ENCODE peak calls at places on chromosomes 6 and 20, in five cellular contexts. F, N, I, Q and K are unnamed samples. For H3K4me1 and H3K36me3, the result is how much of the 10 kb centered on the place peaks cover.

GRCh38 chr6:114989279-114989964 is 646.6 kb upstream of the HS3ST5 start:
- DNase-seq in N (no peak), F (no peak), I (no peak), Q (no peak), K (no peak)

GRCh38 chr20:62123450-62124118 is 1.3 kb downstream of the LSM14B start:
- DNase-seq in F (no peak), Q (peak), N (no peak), I (peak), K (peak)

GRCh38 chr20:22217712-22218352 is 366.5 kb downstream of the FOXA2 start:
- DNase-seq in Q (no peak), F (peak), N (no peak), I (no peak), K (no peak)

GRCh38 chr20:59723108-59723500 is 118.8 kb downstream of the PHACTR3 start:
- DNase-seq in F (no peak), I (no peak), Q (no peak), N (no peak), K (no peak)

GRCh38 chr6:105397987-105398386 is 4.9 kb downstream of the PREP start:
- DNase-seq in N (no peak), Q (no peak), I (no peak), F (no peak), K (no peak)

GRCh38 chr20:44448753-44449546 is 26.7 kb upstream of the TTPAL start:
- DNase-seq in N (no peak), Q (no peak), F (no peak), I (no peak), K (no peak)

GRCh38 chr6:92043782-92044181 is 1375.6 kb downstream of the EPHA7 start:
- DNase-seq in I (no peak), Q (no peak), N (no peak), F (no peak), K (no peak)

GRCh38 chr6:29462022-29462421 is 5.1 kb downstream of the OR2H1 start:
- DNase-seq in Q (no peak), F (no peak), N (no peak), I (no peak), K (no peak)

GRCh38 chr20:49510562-49511117 is 28.2 kb upstream of the KCNB1 start:
- DNase-seq in F (peak), Q (peak), N (no peak), I (peak), K (peak)

GRCh38 chr6:158756977-158757752 is 62.0 kb downstream of the EZR start:
- DNase-seq in N (no peak), Q (no peak), I (no peak), F (no peak), K (no peak)

GRCh38 chr6:138105880-138106664 is 1.1 kb downstream of the PERP start:
- DNase-seq in Q (peak), N (no peak), I (peak), F (peak), K (peak)

DNA sequence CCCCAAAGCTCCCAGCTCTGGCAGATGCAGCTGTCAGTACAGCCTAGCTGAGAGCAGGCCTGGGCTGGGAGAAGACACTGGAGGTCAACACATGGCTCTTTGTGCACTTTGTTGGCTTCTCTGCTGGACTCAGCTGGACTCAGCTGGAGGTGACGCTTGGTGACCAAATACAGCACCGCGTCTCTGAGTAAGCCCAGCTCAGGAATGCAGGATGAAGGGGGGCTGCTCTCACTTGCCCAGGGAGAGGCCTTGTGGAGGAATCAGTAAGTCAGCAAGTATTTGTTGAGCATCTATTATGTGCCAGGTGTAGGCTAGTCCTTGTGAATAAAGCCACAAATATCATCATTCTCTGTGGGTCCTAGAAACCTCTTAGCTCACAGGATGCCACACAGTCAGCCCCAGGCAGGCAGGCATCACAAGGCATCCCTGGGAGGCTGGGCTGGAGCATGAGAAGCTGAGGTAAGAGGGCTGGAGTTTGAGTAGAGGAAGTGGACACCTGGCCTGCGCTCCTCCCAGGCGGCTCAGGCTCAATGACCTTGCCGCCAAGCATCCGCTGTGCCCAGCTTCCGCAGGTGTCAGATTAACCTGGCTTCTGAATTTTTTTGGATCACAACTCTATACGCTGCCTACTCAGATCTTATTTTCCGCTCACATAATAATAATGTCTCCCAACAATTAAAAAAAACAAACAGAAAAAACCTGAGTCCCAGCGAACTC is 95.4 kb downstream of the TMEM170B start:
- DNase-seq in I (peak), N (no peak), F (no peak), Q (peak), K (peak)
- H3K4me1 ChIP-seq in I (under half), N (under half), F (under half), Q (under half), K (under half)

DNA sequence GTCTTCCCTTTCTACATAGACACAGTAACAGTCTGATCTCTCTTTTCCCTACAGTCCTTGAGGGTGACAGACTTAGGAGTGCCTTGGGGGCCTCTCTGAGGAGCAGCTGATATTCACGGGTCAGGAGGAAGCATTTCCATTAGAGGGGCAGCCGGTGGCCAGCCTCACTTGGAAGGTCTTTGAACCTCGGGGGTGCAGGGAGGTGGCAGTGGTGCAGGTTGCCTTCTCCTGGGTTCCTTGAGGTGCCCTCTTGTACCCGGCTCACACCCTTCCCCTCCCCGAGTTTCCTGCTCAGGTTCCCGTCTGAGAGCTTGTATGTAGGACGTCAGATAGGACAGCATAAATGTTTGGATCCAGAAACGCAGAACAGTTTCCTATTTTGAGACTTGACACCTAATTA is 2.5 kb downstream of the RTEL1 start:
- DNase-seq in N (no peak), F (no peak), I (no peak), Q (no peak), K (no peak)
- H3K36me3 ChIP-seq in N (under half), F (under half), I (under half), Q (under half), K (under half)

GRCh38 chr20:63894358-63895201 is at the start of gene DNAJC5:
- DNase-seq in F (peak), Q (peak), N (peak), I (peak), K (peak)
- H3K4me1 ChIP-seq in F (under half), Q (under half), N (under half), I (under half), K (under half)

GRCh38 chr6:31558318-31558625 is 10.9 kb downstream of the NFKBIL1 start:
- DNase-seq in N (no peak), F (no peak), I (no peak), Q (no peak), K (no peak)

GRCh38 chr6:31558631-31559500 is 11.5 kb downstream of the NFKBIL1 start:
- DNase-seq in F (no peak), I (no peak), N (peak), Q (no peak), K (no peak)

GRCh38 chr6:31559606-31559957 is 12.2 kb downstream of the NFKBIL1 start:
- DNase-seq in N (no peak), Q (no peak), F (no peak), I (no peak), K (no peak)

GRCh38 chr6:31556312-31556711 is 8.9 kb downstream of the NFKBIL1 start:
- DNase-seq in Q (no peak), F (no peak), I (no peak), N (no peak), K (no peak)

GRCh38 chr6:31557443-31558317 is 10.3 kb downstream of the NFKBIL1 start:
- DNase-seq in N (no peak), F (no peak), Q (no peak), I (no peak), K (no peak)
- H3K36me3 ChIP-seq in N (under half), F (under half), Q (under half), I (under half), K (under half)

DNA sequence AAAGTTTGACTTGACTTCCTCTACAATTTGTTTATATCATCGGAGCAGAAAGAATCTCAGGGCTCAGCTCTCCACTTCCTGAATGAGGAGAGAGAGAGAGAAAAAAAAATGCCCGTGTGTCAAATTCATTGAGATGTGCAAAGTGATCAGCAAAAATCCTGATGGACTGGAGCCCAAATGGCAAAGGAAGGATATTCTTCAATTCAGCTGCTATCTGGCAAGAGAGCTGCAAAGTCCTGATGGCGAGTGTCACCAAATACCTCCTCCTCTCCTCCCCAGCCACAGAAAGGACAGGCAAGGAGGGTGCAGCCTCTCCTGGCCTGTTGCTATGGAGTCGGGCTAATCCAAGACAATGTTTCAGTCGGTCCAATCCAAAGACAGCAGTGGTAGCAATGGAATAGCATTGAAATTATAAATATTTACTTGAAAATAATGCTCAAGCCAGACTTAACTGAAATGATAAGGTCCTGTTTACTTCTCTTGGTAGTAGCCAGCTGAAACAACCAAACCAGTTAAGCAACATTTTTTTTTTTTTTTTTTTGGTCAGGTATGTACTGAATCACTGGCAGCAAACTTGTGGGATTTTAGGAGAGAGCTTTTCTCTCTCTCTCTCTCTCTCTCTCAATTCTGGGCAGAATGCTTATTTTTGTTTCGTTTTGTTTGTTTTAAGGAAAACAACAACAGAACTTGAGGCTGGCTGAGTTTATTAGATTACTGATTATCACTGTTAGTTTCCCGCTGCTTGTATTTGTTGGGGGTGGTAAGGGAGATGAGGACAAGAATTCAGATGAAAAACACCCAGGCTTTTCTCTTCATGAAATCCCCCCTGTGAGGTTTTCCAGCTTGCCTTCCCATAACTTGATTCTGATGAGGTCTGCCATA is 204.2 kb downstream of the BCAS1 start:
- DNase-seq in I (peak), Q (peak), N (no peak), F (peak), K (peak)
- H3K4me1 ChIP-seq in I (under half), Q (under half), N (under half), F (under half), K (under half)

GRCh38 chr6:34226066-34226465 is 10.6 kb upstream of the HMGA1 start:
- DNase-seq in F (no peak), I (no peak), Q (no peak), N (no peak), K (no peak)

GRCh38 chr6:34226731-34227586 is 9.7 kb upstream of the HMGA1 start:
- DNase-seq in I (no peak), N (no peak), Q (no peak), F (no peak), K (no peak)

GRCh38 chr6:34225551-34225950 is 11.1 kb upstream of the HMGA1 start:
- DNase-seq in I (no peak), F (no peak), Q (no peak), N (no peak), K (no peak)

GRCh38 chr6:34223381-34223963 is 13.2 kb upstream of the HMGA1 start:
- DNase-seq in Q (no peak), N (no peak), F (no peak), I (no peak), K (no peak)

GRCh38 chr6:34223964-34224940 is 12.4 kb upstream of the HMGA1 start:
- DNase-seq in Q (peak), F (peak), N (peak), I (peak), K (peak)
- H3K36me3 ChIP-seq in Q (under half), F (under half), N (under half), I (under half), K (under half)

GRCh38 chr20:53940883-53941546 is 129.4 kb downstream of the BCAS1 start:
- DNase-seq in F (no peak), I (peak), Q (peak), N (no peak), K (peak)

GRCh38 chr20:53937929-53938367 is 132.4 kb downstream of the BCAS1 start:
- DNase-seq in Q (no peak), I (no peak), F (no peak), N (no peak), K (no peak)

GRCh38 chr20:53940356-53940694 is 130.1 kb downstream of the BCAS1 start:
- DNase-seq in N (no peak), I (no peak), Q (no peak), F (no peak), K (no peak)

GRCh38 chr20:53938739-53939138 is 131.7 kb downstream of the BCAS1 start:
- DNase-seq in I (no peak), N (no peak), Q (no peak), F (no peak), K (no peak)

DNA sequence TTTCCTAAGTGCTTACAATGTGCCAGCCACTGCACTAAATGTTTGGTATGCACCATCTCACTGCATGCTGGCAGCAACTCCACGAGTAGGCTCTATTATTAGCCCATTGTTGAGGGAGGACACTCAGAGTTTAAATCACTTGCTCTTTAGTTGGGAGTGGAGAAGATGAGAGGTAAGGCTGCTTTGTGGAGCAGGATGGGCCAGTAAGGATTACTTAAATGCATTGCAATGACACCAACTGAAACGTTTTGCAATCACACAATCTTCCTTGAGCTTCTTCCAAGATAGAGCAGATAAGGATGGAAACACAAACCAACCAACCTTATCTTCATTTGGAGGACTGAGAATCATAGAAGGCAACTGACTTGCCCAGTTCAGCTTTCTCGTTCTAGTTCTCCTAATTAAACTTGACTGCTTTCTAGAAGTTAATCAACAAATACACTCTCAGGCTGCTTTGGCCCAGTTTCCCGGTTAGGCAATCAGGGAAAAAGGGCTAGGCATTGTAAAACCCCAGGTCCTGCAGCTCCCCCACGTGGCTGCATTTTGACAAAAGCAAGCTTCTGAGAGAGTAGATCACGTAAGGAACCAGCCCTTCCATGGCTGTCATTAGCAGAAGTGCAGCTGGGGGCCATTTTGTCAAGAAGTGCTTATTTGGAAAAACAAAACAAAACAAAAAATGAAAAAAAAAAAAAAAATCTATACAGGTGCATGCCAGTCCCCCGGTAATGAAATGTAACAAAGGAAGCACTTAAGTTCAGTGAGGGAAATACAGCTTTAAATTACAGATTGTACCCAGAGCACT is 130.6 kb downstream of the BCAS1 start:
- DNase-seq in F (peak), N (peak), Q (peak), I (peak), K (peak)
- H3K4me1 ChIP-seq in F (under half), N (under half), Q (under half), I (under half), K (half or more)

GRCh38 chr6:53009511-53009910 is 14.4 kb upstream of the GSTA4 start:
- DNase-seq in F (no peak), Q (no peak), I (no peak), N (no peak), K (no peak)

GRCh38 chr6:53009056-53009455 is 14.0 kb upstream of the GSTA4 start:
- DNase-seq in N (no peak), I (no peak), Q (no peak), F (no peak), K (no peak)

GRCh38 chr6:53014034-53014433 is 18.9 kb upstream of the GSTA4 start:
- DNase-seq in F (no peak), N (no peak), I (no peak), Q (peak), K (peak)

GRCh38 chr6:53014744-53015143 is 19.7 kb upstream of the GSTA4 start:
- DNase-seq in Q (peak), F (no peak), N (no peak), I (no peak), K (peak)

GRCh38 chr6:53011993-53012392 is 16.9 kb upstream of the GSTA4 start:
- DNase-seq in F (no peak), Q (peak), N (no peak), I (no peak), K (peak)
- H3K36me3 ChIP-seq in F (under half), Q (under half), N (half or more), I (under half), K (half or more)